ENCODE peak calls at places on chromosomes 3 and 15, in five cellular contexts. A, H, P, F and C are unnamed samples.
A peak's percentile ranks its signal among the peaks of the same experiment; 100 is the strongest.

GRCh38 chr3:156763931-156764720 is 62.0 kb upstream of the LEKR1 start:
- DNase-seq in F (no peak), A (no peak), H (no peak), P (no peak), C (no peak)

GRCh38 chr3:122974764-122975162 is 52.8 kb downstream of the SEMA5B start:
- DNase-seq in H (no peak), F (peak; percentile 49), A (no peak), P (no peak), C (no peak)

GRCh38 chr15:59436774-59437472 is 1.1 kb upstream of the FAM81A start:
- DNase-seq in F (peak; percentile 7), H (no peak), A (no peak), P (peak; percentile 28), C (no peak)

GRCh38 chr3:29363110-29363509 is 82.2 kb downstream of the RBMS3 start:
- DNase-seq in F (no peak), H (no peak), A (no peak), P (no peak), C (no peak)

GRCh38 chr3:76134166-76134565 is 348.8 kb upstream of the ZNF717 start:
- DNase-seq in H (no peak), P (no peak), F (peak; percentile 56), A (no peak), C (no peak)

GRCh38 chr3:34895841-34896240 is 743.5 kb upstream of the ARPP21 start:
- DNase-seq in A (no peak), H (no peak), F (no peak), P (no peak), C (no peak)

GRCh38 chr15:37585966-37586656 is 348.3 kb upstream of the TMCO5A start:
- DNase-seq in H (no peak), A (peak; percentile 97), F (peak; percentile 80), P (no peak), C (no peak)

GRCh38 chr3:102733811-102734574 is 299.2 kb downstream of the ZPLD1 start:
- DNase-seq in F (peak; percentile 65), P (no peak), A (peak; percentile 92), H (no peak), C (no peak)

GRCh38 chr3:127986803-127987202 is 65.4 kb upstream of the SEC61A1 start:
- DNase-seq in P (no peak), H (no peak), F (no peak), A (no peak), C (no peak)

GRCh38 chr3:111850481-111850880 is 8.6 kb upstream of the PHLDB2 start:
- DNase-seq in P (no peak), H (no peak), F (peak; percentile 46), A (no peak), C (no peak)

GRCh38 chr3:56932858-56933257 is 127.6 kb upstream of the SPATA12 start:
- DNase-seq in H (no peak), A (no peak), P (no peak), F (no peak), C (no peak)

GRCh38 chr15:92383528-92384326 is 10.0 kb upstream of the ST8SIA2 start:
- DNase-seq in F (peak; percentile 44), P (peak; percentile 9), H (peak; percentile 20), A (no peak), C (no peak)

GRCh38 chr3:191070201-191070600 is 128.8 kb upstream of the OSTN start:
- DNase-seq in P (no peak), A (peak; percentile 63), H (no peak), F (peak; percentile 95), C (no peak)

GRCh38 chr3:75906555-75907112 is 121.3 kb upstream of the ZNF717 start:
- DNase-seq in P (no peak), H (peak; percentile 34), F (peak; percentile 68), A (peak; percentile 41), C (no peak)

DNA sequence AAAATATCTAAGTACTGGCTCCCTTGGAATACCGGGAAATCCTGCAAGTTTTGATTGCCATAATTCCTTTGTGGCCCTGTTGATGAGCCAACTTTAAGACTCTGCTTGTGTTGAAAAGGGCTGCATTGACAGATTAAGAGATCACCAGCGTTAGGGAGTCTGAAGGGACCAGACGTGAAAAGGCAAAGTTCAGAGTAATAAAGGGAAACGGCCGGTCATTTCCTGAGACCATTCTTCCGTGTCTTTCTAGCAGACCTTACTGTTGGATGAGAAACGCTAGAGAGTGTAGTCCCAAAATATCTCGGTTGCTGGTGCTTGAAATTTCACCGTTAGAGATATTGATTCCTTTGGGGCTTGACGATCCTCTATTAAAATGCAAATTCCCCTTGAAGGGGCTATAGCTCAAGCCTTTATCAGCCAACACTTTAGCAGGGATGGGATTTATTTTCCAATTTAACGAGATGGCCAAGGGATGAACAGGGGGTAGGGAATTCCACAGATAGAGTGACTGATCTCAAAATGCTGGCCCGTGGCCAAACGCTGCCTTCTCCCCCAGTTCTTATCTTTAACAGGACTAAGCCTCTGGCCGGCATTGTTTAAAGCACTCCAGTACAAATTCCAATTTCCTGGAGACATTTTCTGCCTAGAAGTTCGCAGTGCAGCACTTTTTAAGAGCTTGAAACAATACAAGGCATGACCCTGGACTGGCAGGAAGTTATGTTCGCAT is 250.4 kb downstream of the TJP1 start:
- DNase-seq in H (peak; percentile 38), P (no peak), F (peak; percentile 3), A (no peak), C (no peak)
- H3K4me3 ChIP-seq in H (no peak overlapping the region), P (no peak overlapping the region), F (no peak overlapping the region), A (no peak overlapping the region), C (no peak overlapping the region)

GRCh38 chr3:13566462-13566748 is 17.5 kb downstream of the FBLN2 start:
- DNase-seq in P (no peak), A (no peak), F (no peak), H (no peak), C (no peak)
- H3K4me3 ChIP-seq in P (no peak overlapping the region), A (no peak overlapping the region), F (no peak overlapping the region), H (no peak overlapping the region), C (no peak overlapping the region)

GRCh38 chr15:101710806-101711205 is 13.5 kb downstream of the TARS3 start:
- DNase-seq in H (no peak), F (peak; percentile 70), P (no peak), A (peak; percentile 13), C (no peak)
- H3K4me3 ChIP-seq in H (no peak overlapping the region), F (no peak overlapping the region), P (no peak overlapping the region), A (no peak overlapping the region), C (no peak overlapping the region)

GRCh38 chr3:25785826-25786225 is 2.6 kb upstream of the NGLY1 start:
- DNase-seq in P (no peak), A (no peak), F (peak; percentile 36), H (no peak), C (no peak)

GRCh38 chr3:25789209-25789595 is 688 bp upstream of the OXSM start:
- DNase-seq in P (no peak), F (no peak), H (no peak), A (no peak), C (no peak)

GRCh38 chr3:25784971-25785370 is 1.7 kb upstream of the NGLY1 start:
- DNase-seq in A (no peak), H (no peak), F (no peak), P (no peak), C (no peak)

GRCh38 chr3:25789596-25790556 is at the start of gene OXSM:
- DNase-seq in F (peak; percentile 99), H (peak; percentile 95), A (peak; percentile 67), P (peak; percentile 94), C (peak; percentile 91)

DNA sequence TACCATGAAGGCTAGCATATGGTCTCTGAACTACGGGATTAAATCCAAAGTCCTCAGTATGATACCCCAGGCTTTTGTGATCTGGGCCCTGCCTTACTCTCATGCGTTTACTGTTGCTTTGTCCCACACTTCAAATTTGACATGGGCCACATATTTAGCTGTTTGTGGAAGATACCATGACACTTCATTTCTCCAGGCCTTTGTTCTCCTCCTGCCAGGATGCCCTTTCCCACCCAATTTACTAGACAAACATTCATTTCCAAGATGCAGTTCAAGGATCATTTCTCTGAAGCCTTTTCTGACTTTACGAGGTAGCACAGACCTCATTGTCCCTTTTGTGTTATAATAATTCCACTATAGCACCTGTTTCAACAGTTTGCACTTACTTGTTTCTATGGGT is 2.2 kb upstream of the OXSM start:
- DNase-seq in A (no peak), P (no peak), H (no peak), F (no peak), C (no peak)
- H3K4me3 ChIP-seq in A (no peak overlapping the region), P (no peak overlapping the region), H (no peak overlapping the region), F (no peak overlapping the region), C (no peak overlapping the region)